ENCODE peak calls at places on chromosomes 1 and 21, in six cellular contexts. V is omental fat pad; Y is vagina; G is colonic mucosa; J is CD8-positive, alpha-beta T cell; K is lower lobe of right lung. C is an unnamed sample.

GRCh38 chr1:20551945-20552727 is at the start of gene FAM43B:
- DNase-seq in V (no peak), Y (no peak), G (peak; percentile 24), J (no peak), K (no peak), C (peak; percentile 49)

GRCh38 chr1:7389201-7389785 is 381.8 kb upstream of the VAMP3 start:
- DNase-seq in V (no peak), Y (peak; percentile 75), G (no peak), J (peak; percentile 19), K (no peak), C (peak; percentile 6)

GRCh38 chr21:42187976-42188653 is 30.8 kb upstream of the ABCG1 start:
- DNase-seq in V (no peak), Y (no peak), G (no peak), J (peak; percentile 82), K (peak; percentile 71), C (no peak)

GRCh38 chr1:110548381-110548780 is 29.4 kb upstream of the KCNA10 start:
- DNase-seq in V (no peak), Y (no peak), G (no peak), J (no peak), K (no peak), C (peak; percentile 40)

GRCh38 chr1:9730096-9730901 is 78.8 kb downstream of the PIK3CD start:
- DNase-seq in V (no peak), Y (no peak), G (peak; percentile 39), J (no peak), K (peak; percentile 87), C (no peak)

GRCh38 chr1:82279241-82279640 is 478.5 kb downstream of the ADGRL2 start:
- DNase-seq in V (no peak), Y (no peak), G (no peak), J (no peak), K (no peak), C (no peak)

GRCh38 chr1:94720091-94720793 is 99.9 kb upstream of the SLC44A3 start:
- DNase-seq in V (no peak), Y (no peak), G (no peak), J (no peak), K (peak; percentile 75), C (no peak)

GRCh38 chr1:244187310-244187709 is 136.2 kb downstream of the ZBTB18 start:
- DNase-seq in V (no peak), Y (no peak), G (no peak), J (no peak), K (no peak), C (no peak)

GRCh38 chr21:45558044-45558721 is 15.9 kb upstream of the SLC19A1 start:
- DNase-seq in V (no peak), Y (no peak), G (no peak), J (no peak), K (peak; percentile 36), C (no peak)

GRCh38 chr1:18913065-18913502 is 10.7 kb upstream of the ALDH4A1 start:
- DNase-seq in V (peak; percentile 77), Y (no peak), G (peak; percentile 83), J (peak; percentile 84), K (peak; percentile 87), C (peak; percentile 68)

GRCh38 chr1:158506369-158506987 is 34.5 kb downstream of the OR10R2 start:
- DNase-seq in V (peak; percentile 33), Y (no peak), G (peak; percentile 26), J (no peak), K (peak; percentile 44), C (peak; percentile 17)

GRCh38 chr1:2499986-2500596 is 24.0 kb downstream of the PLCH2 start:
- DNase-seq in V (no peak), Y (no peak), G (no peak), J (peak; percentile 60), K (no peak), C (no peak)

GRCh38 chr1:16503494-16503893 is 10.6 kb downstream of the RNU1-1 start:
- DNase-seq in V (no peak), Y (no peak), G (no peak), J (no peak), K (no peak), C (no peak)

DNA sequence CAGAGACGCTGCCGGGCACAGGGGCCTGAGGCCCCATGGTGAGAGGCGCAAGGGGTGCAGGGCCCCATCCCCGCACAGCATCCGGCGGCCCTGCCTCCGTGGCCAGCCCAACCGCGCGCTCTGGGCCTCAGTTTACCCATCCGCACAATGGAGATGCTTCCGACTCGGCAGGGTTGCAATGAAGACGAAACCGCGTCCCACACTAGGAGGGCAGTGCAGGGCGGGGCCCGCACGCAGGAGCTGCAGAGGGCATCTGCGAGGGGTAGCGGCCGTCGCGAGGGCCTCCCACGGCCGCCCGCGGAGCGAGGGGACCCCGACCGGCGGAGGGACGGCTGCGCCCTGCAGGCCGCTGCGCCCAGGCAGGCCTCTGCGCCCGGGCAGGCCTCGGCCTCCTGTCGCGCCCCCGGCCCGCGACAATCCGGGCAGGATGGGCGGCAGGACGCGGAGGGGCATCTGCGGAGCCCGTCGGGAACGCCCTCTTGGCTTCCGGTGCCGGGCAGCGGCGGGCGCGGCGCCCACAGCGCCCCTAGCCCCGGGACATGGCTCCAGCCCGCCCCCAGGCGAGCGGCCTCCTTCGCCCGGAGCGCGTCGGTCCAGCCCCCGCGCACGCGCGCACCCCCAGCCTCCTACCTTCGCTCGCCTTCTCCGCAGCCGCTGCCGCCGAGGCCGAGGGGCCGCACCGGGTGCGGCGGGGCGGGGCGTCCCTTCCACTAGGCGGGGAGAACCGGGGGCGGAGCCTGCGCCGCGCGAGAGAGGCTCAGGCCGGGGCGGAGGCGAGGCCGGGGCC is 15.3 kb downstream of the RNU1-1 start:
- DNase-seq in V (peak; percentile 55), Y (no peak), G (peak; percentile 92), J (peak; percentile 91), K (peak; percentile 93), C (peak; percentile 91)
- TF ChIP-seq CTCF in V (no peak), Y (peak; percentile 20), G (no peak), J (no peak), K (peak; percentile 19), C (peak; percentile 31)

DNA sequence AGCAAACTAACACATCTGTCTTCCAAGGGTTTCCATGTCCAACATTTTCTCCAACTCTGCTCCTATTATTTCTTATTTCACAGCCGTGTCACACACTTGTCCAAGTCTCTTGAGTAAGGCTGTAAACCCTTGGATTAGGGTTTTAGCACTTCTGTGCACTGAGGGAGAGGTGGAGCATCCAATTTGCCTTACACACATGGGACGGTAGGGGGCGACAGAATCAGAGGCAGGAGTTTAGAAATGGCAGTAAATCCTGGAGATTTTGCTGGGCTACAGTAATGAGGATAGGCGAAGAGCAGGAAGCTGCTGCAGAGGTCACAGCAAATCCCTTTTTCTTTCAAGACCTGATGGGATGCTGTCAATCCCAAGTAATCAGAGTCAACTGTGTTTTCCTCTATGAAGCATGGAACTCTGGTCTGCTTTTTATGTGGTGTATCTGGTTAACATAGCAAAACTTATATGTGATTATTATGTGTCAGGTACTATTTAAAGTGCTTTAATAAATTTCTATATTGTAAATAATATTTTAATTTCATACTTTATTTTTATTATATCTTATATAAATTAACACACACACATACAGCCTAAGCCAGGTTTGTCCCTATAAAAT is 15.4 kb upstream of the LCE5A start:
- DNase-seq in V (no peak), Y (peak; percentile 44), G (peak; percentile 60), J (no peak), K (no peak), C (no peak)
- TF ChIP-seq CTCF in V (no peak), Y (no peak), G (peak; percentile 55), J (no peak), K (peak; percentile 36), C (no peak)

GRCh38 chr1:16042096-16042495 is 1.5 kb upstream of the CLCNKB start:
- DNase-seq in V (no peak), Y (no peak), G (no peak), J (no peak), K (no peak), C (no peak)
- TF ChIP-seq CTCF in V (no peak), Y (no peak), G (no peak), J (no peak), K (no peak), C (no peak)

GRCh38 chr1:85404393-85404792 is 60.6 kb downstream of the DDAH1 start:
- DNase-seq in V (no peak), Y (no peak), G (no peak), J (no peak), K (no peak), C (no peak)
- TF ChIP-seq CTCF in V (no peak), Y (no peak), G (no peak), J (no peak), K (no peak), C (no peak)

GRCh38 chr1:119861547-119861946 is 34.8 kb downstream of the ADAM30 start:
- DNase-seq in V (no peak), Y (no peak), G (no peak), J (no peak), K (no peak), C (no peak)

GRCh38 chr1:119859647-119860046 is 36.7 kb downstream of the ADAM30 start:
- DNase-seq in V (no peak), Y (no peak), G (no peak), J (no peak), K (no peak), C (no peak)

GRCh38 chr1:119868176-119868575 is 28.1 kb downstream of the ADAM30 start:
- DNase-seq in V (no peak), Y (no peak), G (no peak), J (no peak), K (no peak), C (no peak)

GRCh38 chr1:119865607-119866006 is 30.7 kb downstream of the ADAM30 start:
- DNase-seq in V (no peak), Y (no peak), G (no peak), J (no peak), K (no peak), C (no peak)

DNA sequence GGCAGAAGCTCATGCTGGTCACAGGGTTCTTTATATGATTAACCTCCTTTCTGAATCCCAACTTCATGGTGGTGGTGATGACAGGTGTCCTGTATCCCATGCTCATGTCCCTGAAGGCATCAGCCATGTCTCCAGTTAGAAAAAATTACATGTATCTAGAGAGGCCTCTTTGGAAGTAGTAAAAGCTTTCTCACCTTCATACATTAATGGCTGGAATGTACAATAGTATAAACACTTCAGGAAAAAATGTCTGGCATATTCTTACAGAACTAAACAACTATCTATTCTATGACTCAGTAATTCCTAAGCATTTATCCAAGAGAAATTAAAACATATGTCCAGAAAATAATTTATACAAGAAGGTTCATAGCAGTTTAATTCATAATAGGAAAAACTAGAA is 34.0 kb downstream of the ADAM30 start:
- DNase-seq in V (no peak), Y (no peak), G (no peak), J (no peak), K (no peak), C (no peak)
- TF ChIP-seq CTCF in V (no peak), Y (no peak), G (no peak), J (no peak), K (no peak), C (no peak)

GRCh38 chr1:118253310-118253903 is 68.4 kb upstream of the SPAG17 start:
- DNase-seq in V (no peak), Y (no peak), G (no peak), J (no peak), K (no peak), C (no peak)
- TF ChIP-seq CTCF in V (no peak), Y (no peak), G (no peak), J (no peak), K (no peak), C (no peak)